ENCODE peak calls at places on chromosomes 13 and 19, in four cellular contexts. I is GM23338, Y is H1, H is K562. C is an unnamed sample.
A peak's percentile ranks its signal among the peaks of the same experiment; 100 is the strongest.

GRCh38 chr13:93915269-93915809 is 564.1 kb downstream of the DCT start:
- DNase-seq in I (no peak), Y (no peak), H (no peak), C (no peak)

GRCh38 chr19:3163230-3163886 is 15.2 kb upstream of the S1PR4 start:
- DNase-seq in I (peak; percentile 91), Y (peak; percentile 53), H (peak; percentile 90), C (peak; percentile 54)

GRCh38 chr19:18895038-18895827 is 725 bp downstream of the CERS1 start:
- DNase-seq in I (peak; percentile 79), Y (no peak), H (peak; percentile 72), C (peak; percentile 42)

GRCh38 chr13:78630509-78630908 is 27.2 kb upstream of the POU4F1 start:
- DNase-seq in I (no peak), Y (no peak), H (no peak), C (no peak)

GRCh38 chr13:109224033-109224432 is 562.4 kb downstream of the IRS2 start:
- DNase-seq in I (no peak), Y (no peak), H (no peak), C (no peak)

GRCh38 chr13:80630685-80631121 is 289.8 kb upstream of the SPRY2 start:
- DNase-seq in I (no peak), Y (no peak), H (no peak), C (peak; percentile 85)

GRCh38 chr13:98731038-98731437 is 21.4 kb downstream of the SLC15A1 start:
- DNase-seq in I (no peak), Y (no peak), H (no peak), C (no peak)

GRCh38 chr13:45441633-45442032 is 23.1 kb upstream of the COG3 start:
- DNase-seq in I (no peak), Y (no peak), H (no peak), C (peak; percentile 36)

GRCh38 chr19:13621413-13621812 is 115.1 kb upstream of the CACNA1A start:
- DNase-seq in I (peak; percentile 67), Y (peak; percentile 80), H (no peak), C (no peak)

GRCh38 chr13:110450941-110451340 is 110.6 kb downstream of the RAB20 start:
- DNase-seq in I (no peak), Y (no peak), H (no peak), C (no peak)

GRCh38 chr19:1862424-1863307 is 713 bp downstream of the KLF16 start:
- DNase-seq in I (peak; percentile 72), Y (no peak), H (peak; percentile 53), C (no peak)

GRCh38 chr13:79631260-79631659 is 150.3 kb downstream of the NDFIP2 start:
- DNase-seq in I (peak; percentile 12), Y (no peak), H (no peak), C (peak; percentile 93)

GRCh38 chr13:36999054-36999927 is at the start of gene ALG5:
- DNase-seq in I (peak; percentile 93), Y (peak; percentile 54), H (peak; percentile 73), C (peak; percentile 94)

GRCh38 chr13:83780201-83780600 is 102.1 kb downstream of the SLITRK1 start:
- DNase-seq in I (peak; percentile 82), Y (no peak), H (no peak), C (no peak)

GRCh38 chr13:66994097-66994496 is 236.0 kb downstream of the PCDH9 start:
- DNase-seq in I (peak; percentile 95), Y (peak; percentile 51), H (peak; percentile 24), C (peak; percentile 81)

GRCh38 chr13:32428581-32429072 is 697 bp upstream of the N4BP2L1 start:
- DNase-seq in I (no peak), Y (no peak), H (no peak), C (no peak)

GRCh38 chr19:48859711-48860572 is 8.5 kb downstream of the PLEKHA4 start:
- DNase-seq in I (peak; percentile 97), Y (no peak), H (peak; percentile 98), C (no peak)

GRCh38 chr13:114043421-114044053 is 69.7 kb upstream of the C13orf46 start:
- DNase-seq in I (peak; percentile 56), Y (no peak), H (no peak), C (no peak)

GRCh38 chr13:114044486-114044885 is 70.6 kb upstream of the C13orf46 start:
- DNase-seq in I (no peak), Y (no peak), H (no peak), C (no peak)

GRCh38 chr13:114047358-114047881 is 73.5 kb upstream of the C13orf46 start:
- DNase-seq in I (no peak), Y (no peak), H (peak; percentile 19), C (no peak)

GRCh38 chr13:114046447-114046846 is 72.6 kb upstream of the C13orf46 start:
- DNase-seq in I (no peak), Y (no peak), H (no peak), C (no peak)

DNA sequence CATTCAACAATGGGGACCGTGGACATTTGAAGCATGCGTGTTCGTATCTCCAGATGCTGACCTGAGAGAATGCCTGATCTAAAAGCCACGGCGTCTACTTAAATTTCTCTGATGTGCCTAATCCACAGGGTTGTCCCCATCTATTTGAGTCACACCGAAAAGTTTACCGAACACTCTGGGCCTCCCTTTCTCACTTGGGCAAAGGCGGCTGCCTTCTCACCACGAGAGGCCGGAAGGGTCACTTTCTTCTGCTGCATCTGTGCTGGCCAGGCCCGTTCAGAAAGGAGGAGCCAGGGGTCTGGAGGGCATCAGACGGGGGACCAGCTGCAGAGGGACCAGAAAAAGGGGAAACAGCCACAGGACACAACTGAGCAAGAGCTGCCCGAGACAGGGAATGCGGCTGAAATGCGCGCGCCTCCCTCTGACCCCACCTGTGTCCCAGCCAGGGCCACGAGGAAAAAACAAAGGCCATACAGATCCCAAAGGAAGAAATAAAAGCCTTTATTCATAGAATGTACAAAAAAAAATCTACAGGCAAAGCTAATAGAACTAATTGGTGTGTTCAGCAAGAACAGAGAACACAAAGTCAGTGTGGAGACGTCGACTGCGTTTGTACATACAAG is 71.3 kb upstream of the C13orf46 start:
- DNase-seq in I (no peak), Y (no peak), H (no peak), C (no peak)
- TF ChIP-seq POLR2AphosphoS5 in I (no peak), Y (no peak), H (no peak), C (no peak)

GRCh38 chr19:7690779-7691258 is 10.2 kb downstream of the TRAPPC5 start:
- DNase-seq in I (no peak), Y (no peak), H (no peak), C (no peak)
- H2AFZ ChIP-seq in I (no peak overlapping the region), Y (no peak overlapping the region), H (no peak overlapping the region), C (no peak overlapping the region)

GRCh38 chr19:725461-726089 is 16.8 kb downstream of the PALM start:
- DNase-seq in I (no peak), Y (no peak), H (no peak), C (no peak)

GRCh38 chr19:729564-730381 is 21.0 kb downstream of the PALM start:
- DNase-seq in I (no peak), Y (no peak), H (no peak), C (no peak)

GRCh38 chr19:726993-727956 is 18.5 kb downstream of the PALM start:
- DNase-seq in I (no peak), Y (no peak), H (no peak), C (peak; percentile 14)

GRCh38 chr19:730382-730668 is 20.6 kb upstream of the MISP start:
- DNase-seq in I (no peak), Y (no peak), H (no peak), C (no peak)

DNA sequence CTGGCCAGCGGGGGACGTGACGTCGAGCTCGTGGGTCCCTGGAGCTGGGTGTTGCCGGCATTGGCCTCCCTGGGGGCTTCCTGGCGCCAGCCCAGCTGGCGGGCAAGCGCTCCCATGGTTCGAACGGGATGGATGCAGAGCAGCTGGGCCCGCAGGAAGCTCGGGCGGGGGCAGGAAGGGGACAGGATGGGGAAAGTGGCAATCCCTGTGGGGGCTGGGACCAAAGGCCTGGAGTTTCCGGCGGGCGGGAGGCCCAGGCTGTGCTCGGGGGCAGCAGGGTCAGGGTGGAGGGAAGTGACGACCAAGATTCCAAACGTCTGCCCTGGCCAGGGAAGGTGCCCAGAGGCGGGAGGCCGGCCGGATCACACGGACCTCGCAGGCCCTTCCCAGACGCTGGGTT is 19.3 kb downstream of the PALM start:
- DNase-seq in I (no peak), Y (no peak), H (no peak), C (peak; percentile 66)
- TF ChIP-seq POLR2AphosphoS5 in I (no peak), Y (no peak), H (no peak), C (peak; percentile 75)

GRCh38 chr13:102701331-102701730 is 6.5 kb upstream of the METTL21C start:
- DNase-seq in I (no peak), Y (no peak), H (no peak), C (no peak)
- H2AFZ ChIP-seq in I (peak overlapping the region; percentile 96), Y (peak overlapping the region; percentile 77), H (no peak overlapping the region), C (no peak overlapping the region)

GRCh38 chr19:8445488-8446001 is 770 bp downstream of the HNRNPM start:
- DNase-seq in I (peak; percentile 44), Y (no peak), H (peak; percentile 74), C (peak; percentile 54)
- TF ChIP-seq POLR2AphosphoS5 in I (no peak), Y (no peak), H (no peak), C (peak; percentile 38)

DNA sequence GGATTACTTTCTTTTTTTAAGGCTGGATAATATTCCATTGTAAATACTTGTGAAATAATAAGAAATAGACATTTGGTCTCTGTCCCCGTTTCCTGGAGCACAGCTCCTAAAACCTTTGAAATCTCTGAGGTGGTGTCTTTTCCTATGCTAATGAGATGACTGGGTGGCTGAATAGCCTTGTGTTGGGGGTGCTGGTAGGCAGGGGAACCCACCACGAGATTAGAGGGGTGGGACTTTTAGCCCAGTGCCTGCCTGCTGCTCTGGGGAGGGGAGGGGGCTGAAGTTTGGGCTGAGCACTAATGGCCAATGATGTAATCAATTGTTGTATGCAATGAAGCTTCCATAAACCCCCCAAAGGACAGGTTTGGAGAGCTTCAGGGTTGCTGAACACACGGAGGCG is 175.7 kb downstream of the FGF9 start:
- DNase-seq in I (peak; percentile 39), Y (no peak), H (no peak), C (no peak)
- H2AFZ ChIP-seq in I (no peak overlapping the region), Y (no peak overlapping the region), H (no peak overlapping the region), C (no peak overlapping the region)

DNA sequence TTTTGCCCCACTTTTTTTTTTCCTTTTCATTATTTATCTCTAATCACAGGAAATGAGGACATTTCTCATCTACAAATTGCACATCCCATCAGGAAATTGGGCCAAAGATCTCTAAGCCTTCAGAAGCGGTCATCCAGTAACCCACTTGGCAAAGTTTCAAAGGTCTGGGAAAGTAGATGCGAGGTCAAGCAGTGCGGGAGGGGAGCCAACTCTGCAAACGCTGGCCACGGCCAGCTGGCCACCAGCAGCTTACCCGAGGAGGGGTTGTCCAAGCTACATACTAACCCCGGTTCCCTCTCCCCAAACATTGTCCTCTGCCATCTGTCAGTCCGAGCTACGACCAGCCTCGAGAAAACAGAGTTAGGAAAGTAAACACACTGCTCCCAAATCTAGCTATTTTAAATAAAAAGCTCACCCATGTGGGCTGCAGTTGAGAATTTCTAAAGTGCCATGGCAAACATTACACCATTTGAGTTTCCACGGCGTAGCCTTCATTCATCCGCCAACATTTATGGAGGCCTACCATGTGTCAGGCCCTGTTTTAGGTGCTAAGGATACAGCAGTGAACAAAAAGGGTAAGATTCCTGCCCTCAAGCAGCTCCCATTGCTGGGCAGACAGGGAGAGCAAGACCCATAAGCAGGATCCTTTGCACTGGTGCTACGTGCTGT is 11.5 kb downstream of the FFAR2 start:
- DNase-seq in I (no peak), Y (no peak), H (peak; percentile 5), C (peak; percentile 47)
- TF ChIP-seq POLR2AphosphoS5 in I (no peak), Y (no peak), H (no peak), C (no peak)

GRCh38 chr13:21134475-21134874 is 41.9 kb downstream of the SKA3 start:
- DNase-seq in I (no peak), Y (no peak), H (no peak), C (no peak)

GRCh38 chr13:21137696-21138095 is 38.7 kb downstream of the SKA3 start:
- DNase-seq in I (no peak), Y (no peak), H (no peak), C (no peak)

GRCh38 chr13:21139374-21139773 is 37.0 kb downstream of the SKA3 start:
- DNase-seq in I (no peak), Y (no peak), H (no peak), C (no peak)

GRCh38 chr13:21142766-21143165 is 33.6 kb downstream of the SKA3 start:
- DNase-seq in I (no peak), Y (no peak), H (no peak), C (no peak)

GRCh38 chr13:21138561-21138960 is 37.8 kb downstream of the SKA3 start:
- DNase-seq in I (no peak), Y (no peak), H (no peak), C (peak; percentile 56)
- H2AFZ ChIP-seq in I (no peak overlapping the region), Y (no peak overlapping the region), H (no peak overlapping the region), C (no peak overlapping the region)

C was measured in endothelial cell of umbilical vein.